ENCODE peak calls at places on chromosomes 11 and 22, in eight cellular contexts. K is neural crest cell; C is mammary epithelial cell; S is cardiac muscle cell; M is fibroblast of lung; B is cardiac fibroblast; A is left ventricle myocardium inferior; U is CD8-positive, alpha-beta T cell. F is an unnamed sample.

GRCh38 chr11:76664578-76665061 is 5.9 kb downstream of the LRRC32 start:
- DNase-seq in K (no peak), C (no peak), S (no peak), M (no peak), B (no peak), A (no peak), U (no peak), F (no peak)

GRCh38 chr11:125053167-125053566 is 9.9 kb upstream of the SLC37A2 start:
- DNase-seq in K (no peak), C (peak), S (no peak), M (no peak), B (peak), A (no peak), U (no peak), F (no peak)

GRCh38 chr11:46669606-46670243 is 30.7 kb downstream of the ARHGAP1 start:
- DNase-seq in K (no peak), C (no peak), S (no peak), M (no peak), B (no peak), A (no peak), U (no peak), F (no peak)

GRCh38 chr11:2521681-2522630 is 77.1 kb downstream of the KCNQ1 start:
- DNase-seq in K (no peak), C (no peak), S (no peak), M (no peak), B (no peak), A (peak), U (peak), F (no peak)

GRCh38 chr11:46285594-46286033 is 8.2 kb downstream of the CREB3L1 start:
- DNase-seq in K (no peak), C (no peak), S (peak), M (peak), B (peak), A (peak), U (no peak), F (no peak)

GRCh38 chr11:87292598-87292997 is 254.9 kb downstream of the TMEM135 start:
- DNase-seq in K (no peak), C (no peak), S (no peak), M (no peak), B (no peak), A (no peak), U (no peak), F (no peak)

GRCh38 chr11:35145249-35145648 is 6.3 kb downstream of the CD44 start:
- DNase-seq in K (no peak), C (no peak), S (no peak), M (no peak), B (peak), A (no peak), U (peak), F (no peak)

GRCh38 chr11:30487200-30487898 is 98.8 kb downstream of the MPPED2 start:
- DNase-seq in K (no peak), C (no peak), S (peak), M (peak), B (no peak), A (peak), U (no peak), F (no peak)

GRCh38 chr11:70788247-70789022 is 390.1 kb downstream of the CTTN start:
- DNase-seq in K (no peak), C (peak), S (peak), M (peak), B (peak), A (no peak), U (no peak), F (no peak)

GRCh38 chr11:130379276-130379675 is 49.1 kb downstream of the ADAMTS8 start:
- DNase-seq in K (no peak), C (no peak), S (no peak), M (no peak), B (no peak), A (no peak), U (no peak), F (no peak)

GRCh38 chr11:88293931-88294330 is 43.6 kb downstream of the CTSC start:
- DNase-seq in K (no peak), C (no peak), S (no peak), M (peak), B (peak), A (no peak), U (no peak), F (no peak)

GRCh38 chr11:70618471-70619101 is 220.3 kb downstream of the CTTN start:
- DNase-seq in K (no peak), C (no peak), S (no peak), M (no peak), B (no peak), A (no peak), U (no peak), F (no peak)

GRCh38 chr22:17342361-17342760 is 26.9 kb upstream of the CECR2 start:
- DNase-seq in K (no peak), C (no peak), S (no peak), M (no peak), B (no peak), A (no peak), U (no peak), F (no peak)

GRCh38 chr22:46089426-46090041 is 60.8 kb upstream of the PPARA start:
- DNase-seq in K (no peak), C (peak), S (no peak), M (no peak), B (no peak), A (peak), U (no peak), F (no peak)

GRCh38 chr11:69108559-69108958 is 47.2 kb upstream of the SMIM38 start:
- DNase-seq in K (no peak), C (no peak), S (no peak), M (no peak), B (no peak), A (no peak), U (no peak), F (no peak)

GRCh38 chr22:28783786-28784671 is 11.5 kb downstream of the CCDC117 start:
- DNase-seq in K (no peak), C (no peak), S (no peak), M (peak), B (no peak), A (no peak), U (no peak), F (no peak)

GRCh38 chr11:74860743-74861142 is 88.1 kb downstream of the XRRA1 start:
- DNase-seq in K (no peak), C (no peak), S (no peak), M (no peak), B (no peak), A (no peak), U (no peak), F (no peak)

GRCh38 chr22:40525250-40525884 is 111.2 kb downstream of the MRTFA start:
- DNase-seq in K (peak), C (peak), S (peak), M (peak), B (peak), A (peak), U (peak), F (peak)

GRCh38 chr22:37416389-37416788 is 10.9 kb downstream of the ELFN2 start:
- DNase-seq in K (no peak), C (no peak), S (no peak), M (no peak), B (no peak), A (no peak), U (no peak), F (no peak)

GRCh38 chr11:120090411-120090810 is 47.5 kb downstream of the TRIM29 start:
- DNase-seq in K (no peak), C (peak), S (no peak), M (no peak), B (no peak), A (no peak), U (no peak), F (no peak)

GRCh38 chr22:38843716-38844660 is at the start of gene NPTXR:
- DNase-seq in K (peak), C (no peak), S (peak), M (peak), B (no peak), A (peak), U (peak), F (peak)

GRCh38 chr11:75849917-75850316 is 34.9 kb downstream of the UVRAG start:
- DNase-seq in K (no peak), C (no peak), S (no peak), M (no peak), B (no peak), A (no peak), U (no peak), F (no peak)

GRCh38 chr11:34825315-34825669 is 90.9 kb downstream of the APIP start:
- DNase-seq in K (no peak), C (peak), S (no peak), M (no peak), B (no peak), A (no peak), U (no peak), F (no peak)

GRCh38 chr11:22634897-22635629 is 9.4 kb upstream of the FANCF start:
- DNase-seq in K (no peak), C (peak), S (peak), M (peak), B (peak), A (no peak), U (no peak), F (no peak)

GRCh38 chr11:74871037-74871436 is 77.9 kb downstream of the XRRA1 start:
- DNase-seq in K (no peak), C (no peak), S (peak), M (peak), B (no peak), A (no peak), U (no peak), F (no peak)

GRCh38 chr22:44146088-44146861 is 34.5 kb upstream of the PARVG start:
- DNase-seq in K (no peak), C (no peak), S (no peak), M (no peak), B (no peak), A (no peak), U (no peak), F (no peak)

GRCh38 chr11:5600374-5600851 is 4.0 kb downstream of the TRIM6 start:
- DNase-seq in K (peak), C (no peak), S (peak), M (peak), B (peak), A (peak), U (peak), F (peak)

GRCh38 chr11:1896895-1897294 is 5.2 kb upstream of the PRR33 start:
- DNase-seq in K (no peak), C (no peak), S (no peak), M (no peak), B (no peak), A (no peak), U (no peak), F (no peak)

GRCh38 chr22:19942071-19942885 is 660 bp upstream of the TXNRD2 start:
- DNase-seq in K (no peak), C (no peak), S (peak), M (peak), B (peak), A (no peak), U (no peak), F (no peak)

GRCh38 chr11:84290647-84291046 is 1004.5 kb upstream of the CCDC90B start:
- DNase-seq in K (no peak), C (no peak), S (no peak), M (peak), B (peak), A (no peak), U (no peak), F (no peak)

DNA sequence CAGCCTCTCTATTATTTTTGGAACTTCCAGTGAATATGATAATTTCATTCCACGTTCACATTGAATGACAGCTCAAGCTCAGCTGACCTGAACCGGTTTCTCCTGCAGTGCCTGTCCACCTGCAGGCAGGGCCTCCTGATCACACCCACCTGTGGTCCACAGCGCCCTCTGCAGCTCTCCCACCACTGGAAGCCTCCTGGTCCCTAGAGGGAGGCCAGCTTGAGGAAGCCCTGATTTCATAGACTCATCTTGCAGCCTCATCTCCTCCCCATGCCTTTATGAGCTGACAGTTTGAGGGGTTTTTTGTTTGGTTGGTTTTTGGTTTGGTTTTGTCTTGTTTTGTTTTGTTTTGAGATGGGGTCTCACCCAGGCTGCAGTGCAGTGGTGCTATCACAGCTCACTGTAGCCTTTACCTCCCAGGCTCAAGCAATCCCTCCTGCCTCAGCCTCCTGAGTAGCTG is 29.9 kb upstream of the MALAT1 start:
- DNase-seq in K (no peak), C (peak), S (peak), M (no peak), B (peak), A (peak), U (peak), F (no peak)
- TF ChIP-seq CTCF in K (peak), C (peak), S (peak), M (peak), B (peak), A (peak), U (peak), F (peak)

DNA sequence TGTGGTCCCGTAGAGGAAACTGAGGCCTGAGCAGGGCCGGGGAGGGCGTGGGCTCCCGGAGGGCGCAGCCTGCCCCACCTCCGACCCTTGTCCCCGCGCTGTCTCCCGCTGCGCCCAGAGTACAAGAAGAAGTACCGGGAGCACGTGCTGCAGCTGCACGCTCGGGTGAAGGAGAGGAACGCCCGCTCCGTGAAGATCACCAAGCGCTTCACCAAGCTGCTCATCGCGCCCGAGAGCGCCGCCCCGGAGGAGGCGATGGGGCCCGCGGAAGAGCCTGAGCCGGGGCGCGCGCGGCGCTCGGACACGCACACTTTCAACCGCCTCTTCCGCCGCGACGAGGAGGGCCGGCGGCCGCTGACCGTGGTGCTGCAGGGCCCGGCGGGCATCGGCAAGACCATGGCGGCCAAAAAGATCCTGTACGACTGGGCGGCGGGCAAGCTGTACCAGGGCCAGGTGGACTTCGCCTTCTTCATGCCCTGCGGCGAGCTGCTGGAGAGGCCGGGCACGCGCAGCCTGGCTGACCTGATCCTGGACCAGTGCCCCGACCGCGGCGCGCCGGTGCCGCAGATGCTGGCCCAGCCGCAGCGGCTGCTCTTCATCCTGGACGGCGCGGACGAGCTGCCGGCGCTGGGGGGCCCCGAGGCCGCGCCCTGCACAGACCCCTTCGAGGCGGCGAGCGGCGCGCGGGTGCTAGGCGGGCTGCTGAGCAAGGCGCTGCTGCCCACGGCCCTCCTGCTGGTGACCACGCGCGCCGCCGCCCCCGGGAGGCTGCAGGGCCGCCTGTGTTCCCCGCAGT is 2.0 kb downstream of the NLRP6 start:
- DNase-seq in K (no peak), C (peak), S (peak), M (no peak), B (peak), A (no peak), U (peak), F (no peak)
- TF ChIP-seq CTCF in K (no peak), C (no peak), S (peak), M (no peak), B (no peak), A (no peak), U (no peak), F (no peak)

DNA sequence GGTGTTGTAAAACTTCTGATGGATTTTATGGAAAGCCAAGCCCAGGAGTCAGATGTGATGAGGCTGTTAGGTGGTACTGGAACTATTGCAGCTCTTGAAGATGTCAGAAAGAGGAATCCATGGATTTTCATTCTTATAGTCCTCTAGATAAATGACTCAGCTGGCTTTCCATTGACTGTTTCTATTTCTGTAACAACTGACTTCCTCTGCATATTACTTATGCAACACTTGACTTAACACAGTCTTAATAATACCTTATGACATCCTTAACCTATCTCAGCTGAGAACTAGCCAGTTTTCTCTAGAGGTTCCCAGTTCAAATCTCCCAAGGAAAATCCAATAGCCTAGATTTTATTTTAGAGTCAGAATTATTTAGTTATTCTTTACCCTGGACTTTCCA is 263.8 kb downstream of the LUZP2 start:
- DNase-seq in K (no peak), C (no peak), S (peak), M (no peak), B (peak), A (no peak), U (no peak), F (no peak)
- TF ChIP-seq CTCF in K (no peak), C (no peak), S (no peak), M (no peak), B (no peak), A (no peak), U (no peak), F (no peak)

GRCh38 chr22:50548046-50548912 is 2.6 kb downstream of the KLHDC7B start:
- DNase-seq in K (no peak), C (no peak), S (no peak), M (no peak), B (no peak), A (no peak), U (peak), F (no peak)
- TF ChIP-seq CTCF in K (no peak), C (no peak), S (peak), M (no peak), B (no peak), A (no peak), U (no peak), F (no peak)

F was measured in nephron progenitor cell.